ENCODE peak calls at places on chromosome 5, in four cellular contexts. One of them, this sample, is unnamed.

GRCh38 chr5:125412561-125413535 is 666.4 kb upstream of the ZNF608 start:
- DNase-seq in DMS153: peak
- DNase-seq in GM04504: no peak
- DNase-seq in C1 segment of cervical spinal cord: peak
- DNase-seq in this sample: peak

GRCh38 chr5:148060881-148061280 is 2.9 kb upstream of the SPINK5 start:
- DNase-seq in GM04504: no peak
- DNase-seq in DMS153: no peak
- DNase-seq in C1 segment of cervical spinal cord: no peak
- DNase-seq in this sample: no peak

GRCh38 chr5:123245689-123246088 is 156.6 kb downstream of the PRDM6 start:
- DNase-seq in GM04504: no peak
- DNase-seq in DMS153: no peak
- DNase-seq in C1 segment of cervical spinal cord: no peak
- DNase-seq in this sample: no peak

GRCh38 chr5:9544502-9545300 is 1.2 kb downstream of the SEMA5A start:
- DNase-seq in C1 segment of cervical spinal cord: peak
- DNase-seq in DMS153: peak
- DNase-seq in GM04504: no peak
- DNase-seq in this sample: no peak

GRCh38 chr5:129431406-129431805 is 28.7 kb upstream of the ADAMTS19 start:
- DNase-seq in DMS153: no peak
- DNase-seq in GM04504: no peak
- DNase-seq in C1 segment of cervical spinal cord: no peak
- DNase-seq in this sample: no peak

GRCh38 chr5:174273325-174273724 is 227.8 kb downstream of the NSG2 start:
- DNase-seq in GM04504: no peak
- DNase-seq in DMS153: no peak
- DNase-seq in C1 segment of cervical spinal cord: no peak
- DNase-seq in this sample: no peak

GRCh38 chr5:160083501-160083900 is 35.7 kb downstream of the PWWP2A start:
- DNase-seq in GM04504: no peak
- DNase-seq in C1 segment of cervical spinal cord: no peak
- DNase-seq in DMS153: no peak
- DNase-seq in this sample: no peak

GRCh38 chr5:72854419-72854818 is 38.0 kb downstream of the TNPO1 start:
- DNase-seq in DMS153: no peak
- DNase-seq in C1 segment of cervical spinal cord: no peak
- DNase-seq in GM04504: no peak
- DNase-seq in this sample: no peak

GRCh38 chr5:91409304-91409703 is 26.2 kb upstream of the ARRDC3 start:
- DNase-seq in C1 segment of cervical spinal cord: no peak
- DNase-seq in GM04504: no peak
- DNase-seq in DMS153: no peak
- DNase-seq in this sample: no peak

GRCh38 chr5:175517824-175518450 is 39.6 kb downstream of the SFXN1 start:
- DNase-seq in GM04504: no peak
- DNase-seq in C1 segment of cervical spinal cord: no peak
- DNase-seq in DMS153: no peak
- DNase-seq in this sample: peak

This sample was measured in HFF-Myc.